ENCODE peak calls at places on chromosome 18, in seven cellular contexts. W, T, Q, I, Y, L and F are unnamed samples.

GRCh38 chr18:22368066-22368465 is 49.6 kb downstream of the CTAGE1 start:
- DNase-seq in I (no peak), T (no peak), W (no peak), Q (no peak), L (no peak), Y (no peak), F (peak)

GRCh38 chr18:8720141-8720540 is 14.8 kb downstream of the MTCL1 start:
- DNase-seq in Y (no peak), Q (no peak), L (no peak), T (no peak), W (no peak), I (no peak), F (no peak)

GRCh38 chr18:35415511-35416427 is 38.6 kb upstream of the ZNF396 start:
- DNase-seq in I (no peak), Y (peak), T (no peak), W (no peak), L (peak), Q (no peak), F (no peak)

GRCh38 chr18:31610841-31611240 is 19.2 kb downstream of the TTR start:
- DNase-seq in W (peak), I (no peak), L (peak), Q (no peak), T (peak), Y (no peak), F (peak)

GRCh38 chr18:10164241-10165160 is 250.7 kb downstream of the VAPA start:
- DNase-seq in Y (no peak), T (no peak), I (no peak), L (no peak), Q (no peak), W (no peak), F (no peak)

GRCh38 chr18:34650121-34650545 is 60.0 kb upstream of the DTNA start:
- DNase-seq in T (peak), L (peak), I (peak), W (no peak), Q (no peak), Y (peak), F (peak)

GRCh38 chr18:9931679-9932078 is 17.9 kb downstream of the VAPA start:
- DNase-seq in Q (no peak), Y (no peak), W (no peak), T (no peak), L (no peak), I (no peak), F (no peak)

GRCh38 chr18:22467760-22468553 is 50.2 kb upstream of the CTAGE1 start:
- DNase-seq in L (peak), Q (peak), W (no peak), T (peak), Y (peak), I (peak), F (peak)

GRCh38 chr18:58104071-58104470 is 60.0 kb downstream of the NEDD4L start:
- DNase-seq in Y (no peak), I (no peak), Q (no peak), T (no peak), L (no peak), W (no peak), F (no peak)

GRCh38 chr18:77851798-77852197 is 602.1 kb downstream of the GALR1 start:
- DNase-seq in L (no peak), Y (no peak), W (no peak), T (no peak), I (no peak), Q (no peak), F (no peak)

GRCh38 chr18:58862851-58863538 is 1.7 kb upstream of the ZNF532 start:
- DNase-seq in T (peak), Q (peak), L (peak), Y (peak), I (no peak), W (no peak), F (peak)

GRCh38 chr18:63965716-63966330 is 4.1 kb upstream of the SERPINB8 start:
- DNase-seq in W (no peak), I (no peak), Q (no peak), T (no peak), Y (no peak), L (peak), F (peak)

GRCh38 chr18:23228102-23229051 is 93.1 kb downstream of the CABLES1 start:
- DNase-seq in W (no peak), L (peak), Y (peak), T (no peak), I (no peak), Q (no peak), F (peak)

GRCh38 chr18:23380817-23381216 is 72.3 kb upstream of the RIOK3 start:
- DNase-seq in L (peak), W (no peak), Y (peak), Q (no peak), T (no peak), I (no peak), F (no peak)

GRCh38 chr18:35507623-35508022 is 9.9 kb upstream of the INO80C start:
- DNase-seq in I (no peak), W (no peak), L (no peak), Y (no peak), Q (no peak), T (no peak), F (no peak)

GRCh38 chr18:68520406-68521075 is 194.4 kb downstream of the TMX3 start:
- DNase-seq in T (peak), Q (no peak), I (peak), W (no peak), Y (peak), L (peak), F (peak)

GRCh38 chr18:8730080-8730827 is 24.9 kb downstream of the MTCL1 start:
- DNase-seq in Q (peak), T (peak), L (peak), W (no peak), Y (peak), I (no peak), F (peak)

GRCh38 chr18:42025491-42025890 is 70.5 kb downstream of the PIK3C3 start:
- DNase-seq in L (no peak), I (no peak), T (no peak), Q (no peak), W (no peak), Y (no peak), F (no peak)

GRCh38 chr18:76943542-76944339 is 121.4 kb downstream of the ZNF236 start:
- DNase-seq in I (no peak), L (peak), Y (peak), T (peak), W (no peak), Q (peak), F (peak)

GRCh38 chr18:63545094-63545493 is 2.9 kb downstream of the SERPINB12 start:
- DNase-seq in Q (no peak), I (no peak), L (no peak), T (no peak), Y (no peak), W (no peak), F (no peak)

GRCh38 chr18:23179416-23179815 is 44.1 kb downstream of the CABLES1 start:
- DNase-seq in Y (no peak), L (no peak), T (no peak), I (no peak), W (no peak), Q (no peak), F (no peak)

GRCh38 chr18:63994783-63995399 is 25.0 kb downstream of the SERPINB8 start:
- DNase-seq in Y (peak), Q (peak), W (peak), T (peak), I (peak), L (peak), F (peak)

GRCh38 chr18:13375302-13376255 is 157.0 kb downstream of the LDLRAD4 start:
- DNase-seq in I (peak), Y (peak), Q (peak), W (no peak), T (peak), L (peak), F (peak)

GRCh38 chr18:22783662-22784076 is 149.5 kb upstream of the RBBP8 start:
- DNase-seq in W (no peak), Q (no peak), L (no peak), Y (no peak), I (no peak), T (no peak), F (no peak)

DNA sequence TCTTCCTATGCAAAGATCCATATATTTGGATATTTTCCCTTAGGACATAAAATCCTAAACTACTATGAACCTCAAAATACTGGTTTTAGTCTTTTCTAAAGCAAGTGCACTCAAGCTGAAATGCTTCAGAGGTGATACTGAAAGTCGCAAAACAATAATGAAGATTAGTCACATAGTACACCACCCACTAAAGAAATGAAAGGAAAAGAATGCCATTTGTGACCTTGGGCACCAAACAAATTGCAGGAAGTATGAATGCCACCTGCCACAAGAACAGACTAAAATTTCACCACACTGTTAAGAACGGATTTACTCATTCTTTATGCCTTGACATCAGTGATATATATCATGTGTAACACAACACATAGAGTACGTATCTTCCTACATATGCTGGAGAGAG is 161.5 kb downstream of the ZNF521 start:
- DNase-seq in Q (no peak), Y (no peak), L (no peak), I (no peak), W (no peak), T (no peak), F (no peak)
- TF ChIP-seq CTCF in Q (no peak), Y (no peak), L (no peak), I (no peak), W (no peak), T (no peak), F (no peak)

DNA sequence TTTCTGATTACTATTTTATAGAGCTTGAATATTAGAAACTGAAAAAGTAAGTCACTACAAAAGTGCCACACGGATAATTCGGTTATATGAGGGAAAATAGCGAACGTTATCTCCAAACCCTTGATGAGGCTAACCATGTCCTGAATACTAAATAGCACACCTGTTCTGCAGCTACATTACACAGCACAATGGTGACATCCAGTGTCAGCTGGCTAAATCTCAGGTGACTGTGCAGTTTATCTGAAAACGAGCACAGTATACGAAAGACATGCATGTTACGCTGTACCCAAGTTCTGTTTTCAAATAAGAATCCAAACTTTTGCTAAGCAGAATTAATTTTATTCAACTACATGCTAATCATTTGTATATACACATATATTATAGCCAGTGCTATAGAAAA is 9.0 kb downstream of the CCDC68 start:
- DNase-seq in T (peak), L (no peak), I (no peak), Q (no peak), Y (no peak), W (no peak), F (peak)
- TF ChIP-seq CTCF in T (peak), L (no peak), I (no peak), Q (no peak), Y (no peak), W (no peak), F (peak)

DNA sequence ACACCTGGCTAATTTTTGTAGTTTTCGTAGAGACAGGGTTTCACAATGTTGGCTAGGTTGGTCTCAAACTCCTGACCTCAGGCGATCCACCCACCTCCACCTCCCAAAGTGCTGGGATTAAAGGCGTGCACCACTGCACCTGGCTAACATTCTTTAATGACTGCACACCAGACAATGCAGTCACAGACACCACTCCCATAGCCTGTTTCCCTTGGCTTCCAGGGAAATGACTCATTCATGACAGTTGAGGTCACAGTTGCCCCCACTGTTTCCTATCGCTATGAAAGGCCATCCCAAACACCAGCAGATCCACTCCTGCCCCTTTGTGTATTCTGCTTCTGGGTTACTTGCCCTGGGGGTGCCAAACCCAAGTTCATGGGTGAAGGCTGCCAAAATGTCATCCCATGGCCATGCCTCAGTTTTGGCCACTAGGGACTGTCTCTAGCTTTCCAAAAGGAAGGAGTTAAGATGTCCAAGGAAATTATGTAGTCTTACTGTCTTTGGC is 8.7 kb downstream of the CHMP1B start:
- DNase-seq in Q (no peak), I (peak), W (no peak), L (peak), T (peak), Y (peak), F (peak)
- TF ChIP-seq CTCF in Q (no peak), I (peak), W (peak), L (peak), T (peak), Y (peak), F (peak)

GRCh38 chr18:78998350-78999055 is 18.9 kb downstream of the SALL3 start:
- DNase-seq in L (peak), T (no peak), I (no peak), W (no peak), Q (no peak), Y (no peak), F (no peak)
- TF ChIP-seq CTCF in L (no peak), T (no peak), I (no peak), W (no peak), Q (no peak), Y (no peak), F (no peak)

DNA sequence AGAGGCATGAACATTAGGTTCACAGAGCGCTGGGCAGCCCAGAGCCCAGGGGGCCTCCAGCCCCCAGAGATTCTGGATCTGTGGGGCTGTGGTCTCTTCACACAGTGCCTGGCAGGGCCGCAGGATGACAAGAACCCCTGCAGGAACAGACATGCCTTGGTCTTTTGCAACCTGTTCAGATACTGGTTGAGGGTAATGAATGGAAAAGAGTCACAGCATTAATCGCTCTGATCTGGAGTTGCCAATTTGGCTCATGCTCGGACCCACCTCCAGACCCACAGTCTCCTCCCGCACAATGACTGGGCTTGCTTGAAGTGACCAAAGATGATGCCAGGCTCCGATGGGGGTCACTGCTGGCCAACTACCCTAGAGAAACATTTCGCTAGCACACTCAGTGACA is 229.4 kb upstream of the SMAD2 start:
- DNase-seq in L (no peak), W (no peak), T (peak), I (no peak), Q (no peak), Y (no peak), F (peak)
- TF ChIP-seq CTCF in L (no peak), W (no peak), T (no peak), I (no peak), Q (no peak), Y (no peak), F (no peak)

DNA sequence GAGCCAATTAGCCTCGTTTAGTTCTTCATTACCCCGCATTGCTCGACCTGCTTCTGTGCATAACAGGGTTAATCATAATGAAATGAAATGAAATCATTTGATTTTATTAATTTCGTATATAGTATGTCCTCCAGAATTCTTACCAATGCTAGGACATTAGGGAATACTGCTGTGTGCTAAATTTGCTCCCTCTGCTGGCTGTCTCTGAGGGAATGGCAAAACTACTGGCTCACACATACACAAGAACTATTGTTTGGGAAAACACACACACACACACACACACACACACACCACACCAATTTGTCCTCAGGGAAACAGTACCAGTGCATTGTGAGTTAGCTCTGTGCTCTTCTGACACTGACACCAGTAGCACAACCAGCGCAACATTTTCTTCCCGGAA is 273.3 kb upstream of the TCF4 start:
- DNase-seq in Y (peak), L (peak), T (peak), Q (no peak), I (peak), W (no peak), F (peak)
- TF ChIP-seq CTCF in Y (peak), L (peak), T (peak), Q (peak), I (peak), W (peak), F (peak)

GRCh38 chr18:79217979-79218604 is 148.9 kb downstream of the ATP9B start:
- DNase-seq in I (no peak), L (no peak), T (no peak), Q (no peak), W (no peak), Y (no peak), F (no peak)
- TF ChIP-seq CTCF in I (no peak), L (no peak), T (no peak), Q (no peak), W (no peak), Y (no peak), F (no peak)

DNA sequence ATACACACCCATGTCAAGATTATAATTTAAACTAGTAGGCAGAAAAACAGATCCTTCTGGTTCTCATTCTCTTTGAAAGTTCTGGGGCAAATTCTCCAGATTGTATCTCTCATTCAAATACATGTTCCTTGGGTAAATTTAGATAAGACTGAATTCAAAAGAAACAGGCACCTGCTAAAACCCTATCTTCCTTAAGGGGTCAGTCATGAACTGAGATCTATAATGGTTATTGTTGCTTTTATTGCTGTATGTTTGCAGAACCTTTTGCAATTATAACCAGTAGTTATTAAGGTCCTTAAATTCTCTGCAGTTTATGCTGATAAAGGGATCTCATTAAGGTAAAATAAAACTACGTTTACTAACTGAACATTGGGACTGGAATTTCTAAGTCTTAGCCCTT is 83.5 kb downstream of the MYO5B start:
- DNase-seq in L (no peak), I (no peak), T (peak), Q (no peak), W (no peak), Y (no peak), F (peak)
- TF ChIP-seq CTCF in L (no peak), I (no peak), T (peak), Q (no peak), W (no peak), Y (no peak), F (peak)

GRCh38 chr18:3889121-3889520 is 439.1 kb downstream of the TGIF1 start:
- DNase-seq in L (no peak), I (no peak), T (no peak), Q (no peak), W (no peak), Y (peak), F (peak)

GRCh38 chr18:3889803-3890202 is 439.8 kb downstream of the TGIF1 start:
- DNase-seq in T (peak), W (no peak), L (peak), Q (no peak), Y (peak), I (peak), F (peak)

GRCh38 chr18:3879836-3880120 is 429.8 kb downstream of the TGIF1 start:
- DNase-seq in I (no peak), W (no peak), Q (no peak), Y (no peak), L (no peak), T (no peak), F (no peak)

GRCh38 chr18:3886575-3887322 is 436.8 kb downstream of the TGIF1 start:
- DNase-seq in L (no peak), Y (no peak), T (no peak), W (peak), I (no peak), Q (no peak), F (no peak)

GRCh38 chr18:3885209-3885792 is 435.3 kb downstream of the TGIF1 start:
- DNase-seq in W (no peak), L (no peak), I (no peak), T (peak), Y (no peak), Q (no peak), F (no peak)
- TF ChIP-seq CTCF in W (peak), L (peak), I (peak), T (peak), Y (no peak), Q (no peak), F (no peak)

GRCh38 chr18:74652392-74652988 is 54.8 kb downstream of the ZNF407 start:
- DNase-seq in W (peak), Q (no peak), L (peak), T (peak), I (peak), Y (peak), F (peak)

GRCh38 chr18:74654637-74655036 is 57.0 kb downstream of the ZNF407 start:
- DNase-seq in L (peak), W (no peak), Y (peak), I (peak), T (peak), Q (no peak), F (peak)
- TF ChIP-seq CTCF in L (no peak), W (peak), Y (peak), I (peak), T (peak), Q (no peak), F (no peak)